ENCODE peak calls at places on chromosomes 7 and 10, in eight cellular contexts. O is CD8-positive, alpha-beta T cell; R is DND-41; G is HFF-Myc; T is AG04450; K is ovary; X is HCT116; J is heart right ventricle. B is an unnamed sample.

GRCh38 chr7:67392596-67393438 is 396.2 kb downstream of the TYW1 start:
- DNase-seq in O (no peak), R (no peak), G (no peak), T (no peak), K (no peak), X (no peak), J (no peak), B (no peak)

GRCh38 chr10:96374639-96374984 is 15.8 kb upstream of the OPALIN start:
- DNase-seq in O (no peak), R (no peak), G (no peak), T (no peak), K (no peak), X (no peak), J (no peak), B (no peak)

GRCh38 chr7:108158766-108159165 is 28.6 kb upstream of the LAMB4 start:
- DNase-seq in O (no peak), R (no peak), G (no peak), T (no peak), K (no peak), X (no peak), J (no peak), B (no peak)

GRCh38 chr10:74640134-74640533 is 186.3 kb upstream of the KAT6B start:
- DNase-seq in O (no peak), R (no peak), G (peak), T (no peak), K (no peak), X (no peak), J (no peak), B (no peak)

GRCh38 chr7:127900735-127901685 is 130.2 kb downstream of the LRRC4 start:
- DNase-seq in O (no peak), R (no peak), G (no peak), T (no peak), K (no peak), X (no peak), J (no peak), B (no peak)

GRCh38 chr10:30510932-30511700 is 77.1 kb downstream of the MAP3K8 start:
- DNase-seq in O (no peak), R (no peak), G (no peak), T (no peak), K (no peak), X (no peak), J (no peak), B (no peak)

GRCh38 chr10:93947055-93947454 is 46.7 kb upstream of the PLCE1 start:
- DNase-seq in O (no peak), R (no peak), G (peak), T (peak), K (peak), X (no peak), J (no peak), B (no peak)

GRCh38 chr7:23315366-23315765 is 16.2 kb downstream of the MALSU1 start:
- DNase-seq in O (no peak), R (no peak), G (no peak), T (no peak), K (no peak), X (no peak), J (no peak), B (no peak)

GRCh38 chr10:3471927-3472704 is 299.5 kb upstream of the PITRM1 start:
- DNase-seq in O (no peak), R (no peak), G (no peak), T (no peak), K (no peak), X (no peak), J (no peak), B (no peak)

GRCh38 chr10:129838794-129839193 is 125.3 kb downstream of the EBF3 start:
- DNase-seq in O (no peak), R (no peak), G (no peak), T (no peak), K (no peak), X (no peak), J (no peak), B (no peak)

GRCh38 chr7:5525271-5526189 is 101.9 kb upstream of the TNRC18 start:
- DNase-seq in O (no peak), R (no peak), G (no peak), T (no peak), K (no peak), X (peak), J (no peak), B (peak)

GRCh38 chr7:98157761-98158160 is 51.1 kb downstream of the LMTK2 start:
- DNase-seq in O (no peak), R (no peak), G (no peak), T (no peak), K (no peak), X (no peak), J (no peak), B (no peak)

GRCh38 chr7:29193316-29194205 is 1.0 kb upstream of the CHN2 start:
- DNase-seq in O (no peak), R (no peak), G (no peak), T (no peak), K (no peak), X (no peak), J (no peak), B (no peak)

GRCh38 chr7:29192284-29192683 is 2.3 kb upstream of the CHN2 start:
- DNase-seq in O (no peak), R (no peak), G (no peak), T (no peak), K (no peak), X (no peak), J (no peak), B (no peak)

GRCh38 chr7:29190349-29191045 is 4.1 kb upstream of the CHN2 start:
- DNase-seq in O (no peak), R (no peak), G (no peak), T (no peak), K (no peak), X (no peak), J (no peak), B (no peak)

GRCh38 chr7:29192811-29193210 is 1.8 kb upstream of the CHN2 start:
- DNase-seq in O (no peak), R (no peak), G (no peak), T (no peak), K (no peak), X (no peak), J (no peak), B (no peak)

DNA sequence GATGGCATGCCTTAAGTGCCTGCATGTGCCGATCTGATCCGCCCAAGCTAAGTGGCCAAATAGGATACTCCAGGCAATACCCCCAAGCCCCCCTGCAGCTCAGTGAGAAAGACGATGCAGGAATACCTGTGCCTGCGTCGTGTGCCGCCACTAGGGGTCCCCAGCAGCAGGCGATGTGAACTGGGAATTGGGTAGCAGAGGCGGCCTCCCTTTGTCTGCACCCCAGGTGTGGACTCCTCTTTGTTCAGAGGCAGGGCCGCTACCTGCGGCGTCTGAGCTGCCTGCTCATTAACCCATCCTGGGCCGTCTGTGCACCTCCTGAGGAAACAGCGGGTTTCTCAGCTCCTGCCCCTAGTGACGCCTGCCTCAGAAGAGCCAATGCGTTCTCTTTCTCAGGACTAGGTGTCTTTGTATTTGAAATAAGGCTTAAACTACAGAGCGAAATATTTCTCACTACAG is 4.8 kb upstream of the CHN2 start:
- DNase-seq in O (peak), R (peak), G (no peak), T (no peak), K (peak), X (peak), J (peak), B (peak)
- H3K4me3 ChIP-seq in O (no peak), R (no peak), G (no peak), T (no peak), K (no peak), X (no peak), J (no peak), B (no peak)

GRCh38 chr7:31125171-31125570 is 73.1 kb downstream of the ADCYAP1R1 start:
- DNase-seq in O (no peak), R (no peak), G (no peak), T (no peak), K (no peak), X (no peak), J (no peak), B (no peak)
- H3K4me3 ChIP-seq in O (no peak), R (no peak), G (no peak), T (no peak), K (no peak), X (no peak), J (no peak), B (no peak)

DNA sequence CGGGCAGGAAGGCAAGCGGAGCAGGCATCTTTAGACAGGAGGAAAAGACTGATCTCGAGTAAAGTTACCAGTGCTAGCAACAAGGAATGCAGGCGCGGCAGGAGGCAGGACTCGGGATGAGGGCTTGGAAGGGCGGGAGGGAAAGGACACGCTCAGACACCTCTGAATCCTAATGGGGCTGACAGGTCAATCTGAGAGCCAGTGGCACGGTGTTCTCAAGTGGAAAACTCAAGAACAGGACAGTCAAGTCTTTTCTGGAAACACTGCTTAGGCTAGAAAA is 155.3 kb upstream of the COBL start:
- DNase-seq in O (no peak), R (no peak), G (no peak), T (no peak), K (no peak), X (no peak), J (no peak), B (no peak)
- H3K4me3 ChIP-seq in O (no peak), R (no peak), G (no peak), T (no peak), K (no peak), X (no peak), J (no peak), B (no peak)

GRCh38 chr10:71719042-71719441 is 536 bp downstream of the C10orf105 start:
- DNase-seq in O (no peak), R (no peak), G (no peak), T (no peak), K (peak), X (no peak), J (peak), B (no peak)
- H3K4me3 ChIP-seq in O (no peak), R (no peak), G (no peak), T (no peak), K (no peak), X (no peak), J (no peak), B (no peak)

DNA sequence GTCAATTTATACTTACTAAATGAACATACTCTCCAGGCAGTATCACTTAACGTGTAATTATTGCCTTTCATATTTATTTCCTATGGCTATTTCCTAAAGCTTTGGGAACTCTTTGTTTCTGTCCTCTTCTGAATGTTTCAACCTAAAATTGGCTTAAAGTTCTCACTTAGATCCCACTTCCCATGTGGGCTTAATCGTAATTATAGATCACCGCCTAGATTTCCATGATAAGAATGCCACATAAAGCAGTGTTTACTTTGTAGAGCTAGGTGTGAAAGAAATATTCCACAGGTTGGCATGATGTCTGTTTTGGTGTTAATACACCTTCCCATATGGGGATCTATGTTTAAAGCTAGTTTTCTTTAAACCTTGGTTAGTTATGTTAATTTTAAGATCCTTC is 1.5 kb downstream of the HDAC9 start:
- DNase-seq in O (no peak), R (no peak), G (no peak), T (no peak), K (no peak), X (no peak), J (no peak), B (no peak)
- H3K4me3 ChIP-seq in O (no peak), R (no peak), G (no peak), T (no peak), K (no peak), X (no peak), J (peak), B (peak)

DNA sequence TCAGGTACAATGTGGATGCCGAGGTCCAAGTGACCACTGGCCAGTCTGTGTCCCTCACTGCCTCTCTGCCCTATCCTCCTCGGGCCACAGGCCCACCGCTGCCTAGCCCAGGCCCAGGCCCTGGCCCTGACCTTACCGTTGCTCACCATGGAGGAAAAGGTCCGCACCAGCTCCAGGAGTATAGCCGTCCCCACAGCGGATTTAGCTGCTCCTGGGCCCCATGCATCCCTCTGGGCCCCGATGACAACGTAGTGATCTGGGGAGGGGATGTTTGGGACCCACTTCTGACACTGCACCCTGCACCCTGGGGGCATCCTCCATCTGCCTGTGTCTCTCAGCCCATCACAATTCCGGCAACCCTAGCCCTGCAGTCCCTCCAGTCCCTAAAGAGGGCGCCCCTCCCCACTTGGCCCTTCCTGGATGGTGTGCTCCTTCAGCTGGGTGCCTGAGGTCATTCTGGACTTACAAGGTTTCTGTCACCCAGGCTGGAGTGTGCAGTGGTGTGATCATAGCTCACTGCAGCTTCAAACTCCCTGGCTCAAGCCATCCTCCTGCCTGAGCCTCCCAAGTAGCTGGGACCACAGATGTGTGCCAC is 12.1 kb downstream of the TFR2 start:
- DNase-seq in O (no peak), R (peak), G (no peak), T (no peak), K (no peak), X (peak), J (no peak), B (no peak)
- H3K4me3 ChIP-seq in O (no peak), R (no peak), G (no peak), T (no peak), K (no peak), X (no peak), J (no peak), B (no peak)

GRCh38 chr7:1189986-1190772 is 30.2 kb upstream of the ZFAND2A start:
- DNase-seq in O (no peak), R (no peak), G (no peak), T (no peak), K (no peak), X (no peak), J (no peak), B (no peak)

GRCh38 chr7:1196950-1197349 is 35.7 kb upstream of the UNCX start:
- DNase-seq in O (no peak), R (no peak), G (no peak), T (no peak), K (no peak), X (no peak), J (no peak), B (no peak)

GRCh38 chr7:1193593-1194424 is 33.8 kb upstream of the ZFAND2A start:
- DNase-seq in O (no peak), R (no peak), G (no peak), T (no peak), K (no peak), X (peak), J (peak), B (no peak)

GRCh38 chr7:1188720-1189294 is 28.8 kb upstream of the ZFAND2A start:
- DNase-seq in O (no peak), R (no peak), G (no peak), T (no peak), K (no peak), X (no peak), J (no peak), B (no peak)

DNA sequence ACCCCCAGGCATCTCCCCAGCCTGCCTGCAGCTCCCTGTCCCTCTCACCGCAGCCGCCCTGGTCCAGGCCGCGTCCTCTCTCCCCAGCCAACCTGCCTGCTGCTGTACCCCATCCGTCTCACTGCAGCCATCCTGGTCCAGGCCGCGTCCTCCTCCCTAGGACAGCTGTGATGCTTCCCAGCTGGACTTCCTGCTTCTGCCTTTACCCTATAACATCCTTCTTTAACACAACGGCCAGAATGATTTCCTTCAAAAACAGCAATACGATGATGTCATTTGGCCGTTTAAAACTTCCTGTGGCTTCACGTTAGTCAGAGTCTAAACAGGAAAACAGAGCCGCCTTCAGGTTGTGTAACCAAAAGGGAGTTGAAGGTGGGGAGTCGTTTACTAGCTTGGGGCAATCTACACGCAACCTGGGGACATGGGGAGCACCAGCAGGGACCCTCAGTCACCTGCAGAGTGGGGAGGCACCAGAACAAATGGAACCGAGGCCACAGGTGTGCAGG is 32.2 kb upstream of the ZFAND2A start:
- DNase-seq in O (no peak), R (peak), G (no peak), T (peak), K (no peak), X (no peak), J (no peak), B (no peak)
- H3K4me3 ChIP-seq in O (no peak), R (no peak), G (no peak), T (peak), K (no peak), X (no peak), J (no peak), B (no peak)

GRCh38 chr7:1538544-1539345 is 8.2 kb downstream of the MAFK start:
- DNase-seq in O (no peak), R (no peak), G (no peak), T (no peak), K (peak), X (no peak), J (no peak), B (no peak)
- H3K4me3 ChIP-seq in O (no peak), R (no peak), G (no peak), T (peak), K (peak), X (no peak), J (peak), B (peak)

GRCh38 chr7:76354981-76355730 is 3.6 kb downstream of the YWHAG start:
- DNase-seq in O (no peak), R (no peak), G (no peak), T (no peak), K (no peak), X (no peak), J (no peak), B (no peak)

GRCh38 chr7:76354516-76354915 is 4.3 kb downstream of the YWHAG start:
- DNase-seq in O (no peak), R (no peak), G (no peak), T (no peak), K (no peak), X (no peak), J (no peak), B (no peak)

GRCh38 chr7:76356823-76357222 is 2.0 kb downstream of the YWHAG start:
- DNase-seq in O (no peak), R (no peak), G (no peak), T (no peak), K (no peak), X (no peak), J (no peak), B (no peak)

GRCh38 chr7:76357379-76358052 is 1.3 kb downstream of the YWHAG start:
- DNase-seq in O (no peak), R (no peak), G (no peak), T (no peak), K (no peak), X (no peak), J (no peak), B (no peak)

DNA sequence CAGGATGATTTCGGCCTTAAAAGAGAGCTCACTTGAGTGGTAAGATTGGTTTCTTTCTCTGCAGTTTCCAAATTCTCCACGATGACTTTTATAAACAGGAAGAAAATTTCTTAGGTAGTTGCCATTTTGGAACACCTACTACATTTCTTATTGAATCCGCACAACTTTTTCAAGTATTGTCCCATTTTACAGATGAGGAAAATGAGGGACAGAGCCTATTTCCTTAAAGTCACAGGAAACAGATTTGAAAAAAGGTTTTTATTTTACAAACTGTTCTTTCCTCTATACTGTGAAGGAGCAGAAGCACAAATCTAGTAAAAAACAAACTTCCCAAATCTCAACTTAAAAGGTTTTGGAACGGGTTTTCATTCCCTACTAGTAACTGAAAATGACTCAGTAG is 2.7 kb downstream of the YWHAG start:
- DNase-seq in O (no peak), R (no peak), G (no peak), T (no peak), K (no peak), X (no peak), J (no peak), B (no peak)
- H3K4me3 ChIP-seq in O (no peak), R (no peak), G (peak), T (peak), K (no peak), X (no peak), J (no peak), B (no peak)

GRCh38 chr10:123798856-123799255 is 92.8 kb downstream of the CPXM2 start:
- DNase-seq in O (no peak), R (no peak), G (no peak), T (no peak), K (no peak), X (no peak), J (no peak), B (no peak)
- H3K4me3 ChIP-seq in O (no peak), R (no peak), G (no peak), T (no peak), K (no peak), X (no peak), J (no peak), B (no peak)